ENCODE peak calls at places on chromosomes 2 and 18, in ten cellular contexts. I is A172, H is HuH-7, V is A549, R is activated gamma-delta T cell treated with Interleukin-2 at 50 U/mL for 16 hours, N is fibroblast of pulmonary artery, Y is left cardiac atrium, T is AG09309, F is pancreas, P is Right ventricle myocardium inferior. B is an unnamed sample.

GRCh38 chr2:111927723-111928122 is 29.3 kb downstream of the MERTK start:
- DNase-seq in I (no peak), H (no peak), V (no peak), R (no peak), N (no peak), Y (no peak), T (no peak), F (no peak), P (no peak), B (no peak)

GRCh38 chr2:143891879-143892308 is 628.0 kb downstream of the ZEB2 start:
- DNase-seq in I (no peak), H (no peak), V (no peak), R (no peak), N (no peak), Y (no peak), T (no peak), F (no peak), P (no peak), B (no peak)

GRCh38 chr18:56009451-56009850 is 421.5 kb upstream of the TCF4 start:
- DNase-seq in I (no peak), H (no peak), V (no peak), R (no peak), N (no peak), Y (no peak), T (no peak), F (no peak), P (no peak), B (no peak)

GRCh38 chr2:54658548-54659207 is 64.8 kb upstream of the EML6 start:
- DNase-seq in I (peak; percentile 42), H (no peak), V (no peak), R (no peak), N (peak; percentile 36), Y (no peak), T (no peak), F (no peak), P (no peak), B (no peak)

GRCh38 chr2:101112772-101113157 is 38.4 kb downstream of the TBC1D8 start:
- DNase-seq in I (no peak), H (no peak), V (no peak), R (no peak), N (no peak), Y (no peak), T (no peak), F (no peak), P (no peak), B (no peak)

GRCh38 chr2:169693344-169693743 is 861 bp downstream of the CFAP210 start:
- DNase-seq in I (no peak), H (peak; percentile 42), V (peak; percentile 17), R (no peak), N (no peak), Y (no peak), T (no peak), F (no peak), P (no peak), B (no peak)

GRCh38 chr18:58058720-58059119 is 14.7 kb downstream of the NEDD4L start:
- DNase-seq in I (peak; percentile 34), H (no peak), V (no peak), R (no peak), N (no peak), Y (no peak), T (no peak), F (no peak), P (no peak), B (no peak)

GRCh38 chr18:44392933-44393332 is 287.8 kb upstream of the SETBP1 start:
- DNase-seq in I (no peak), H (no peak), V (no peak), R (no peak), N (no peak), Y (no peak), T (no peak), F (no peak), P (no peak), B (no peak)

GRCh38 chr18:31658670-31659573 is 25.5 kb downstream of the B4GALT6 start:
- DNase-seq in I (peak; percentile 26), H (no peak), V (no peak), R (no peak), N (no peak), Y (no peak), T (no peak), F (no peak), P (no peak), B (no peak)

GRCh38 chr2:8737571-8738175 is 55.8 kb downstream of the ID2 start:
- DNase-seq in I (peak; percentile 7), H (no peak), V (no peak), R (no peak), N (no peak), Y (no peak), T (no peak), F (no peak), P (no peak), B (no peak)

GRCh38 chr2:231387904-231388724 is 7.4 kb upstream of the B3GNT7 start:
- DNase-seq in I (peak; percentile 79), H (no peak), V (no peak), R (no peak), N (peak; percentile 64), Y (peak; percentile 58), T (no peak), F (no peak), P (no peak), B (no peak)

GRCh38 chr2:111990375-111990774 is 64.7 kb upstream of the TMEM87B start:
- DNase-seq in I (no peak), H (no peak), V (no peak), R (no peak), N (no peak), Y (no peak), T (no peak), F (no peak), P (no peak), B (no peak)

GRCh38 chr18:67302043-67302442 is 214.5 kb downstream of the DSEL start:
- DNase-seq in I (peak; percentile 25), H (no peak), V (no peak), R (no peak), N (peak; percentile 27), Y (no peak), T (no peak), F (no peak), P (no peak), B (no peak)

GRCh38 chr2:235768606-235769005 is 274.8 kb downstream of the AGAP1 start:
- DNase-seq in I (no peak), H (no peak), V (no peak), R (no peak), N (no peak), Y (no peak), T (no peak), F (no peak), P (peak; percentile 32), B (no peak)

GRCh38 chr2:131148426-131148825 is 43.3 kb downstream of the PLEKHB2 start:
- DNase-seq in I (no peak), H (no peak), V (peak; percentile 42), R (no peak), N (no peak), Y (no peak), T (no peak), F (no peak), P (no peak), B (no peak)

GRCh38 chr2:24702800-24703199 is 90.4 kb downstream of the PTRHD1 start:
- DNase-seq in I (peak; percentile 62), H (no peak), V (peak; percentile 57), R (no peak), N (peak; percentile 84), Y (no peak), T (peak; percentile 67), F (no peak), P (no peak), B (no peak)

GRCh38 chr2:9256570-9257043 is 50.0 kb downstream of the ASAP2 start:
- DNase-seq in I (peak; percentile 10), H (no peak), V (no peak), R (no peak), N (no peak), Y (no peak), T (no peak), F (no peak), P (no peak), B (no peak)

GRCh38 chr18:62521588-62521987 is 1.2 kb upstream of the ZCCHC2 start:
- DNase-seq in I (no peak), H (no peak), V (no peak), R (no peak), N (peak; percentile 11), Y (no peak), T (no peak), F (no peak), P (no peak), B (no peak)

GRCh38 chr18:47050468-47050867 is 15.0 kb upstream of the ELOA2 start:
- DNase-seq in I (peak; percentile 11), H (peak; percentile 14), V (peak; percentile 50), R (no peak), N (peak; percentile 71), Y (no peak), T (peak; percentile 33), F (no peak), P (no peak), B (no peak)

GRCh38 chr2:98445708-98446577 is 1.3 kb downstream of the INPP4A start:
- DNase-seq in I (no peak), H (no peak), V (no peak), R (no peak), N (no peak), Y (no peak), T (no peak), F (no peak), P (no peak), B (no peak)

GRCh38 chr2:9178905-9179571 is 27.6 kb upstream of the ASAP2 start:
- DNase-seq in I (peak; percentile 64), H (no peak), V (peak; percentile 26), R (no peak), N (peak; percentile 90), Y (peak; percentile 67), T (no peak), F (no peak), P (no peak), B (no peak)

GRCh38 chr2:206442854-206443734 is at the start of gene ADAM23:
- DNase-seq in I (peak; percentile 41), H (peak; percentile 87), V (peak; percentile 54), R (peak; percentile 18), N (peak; percentile 40), Y (peak; percentile 51), T (no peak), F (peak; percentile 68), P (peak; percentile 74), B (no peak)

GRCh38 chr18:25231327-25231691 is 120.7 kb downstream of the ZNF521 start:
- DNase-seq in I (no peak), H (no peak), V (no peak), R (no peak), N (no peak), Y (peak; percentile 33), T (no peak), F (no peak), P (no peak), B (no peak)

GRCh38 chr2:50748652-50749174 is 283.2 kb downstream of the NRXN1 start:
- DNase-seq in I (no peak), H (no peak), V (no peak), R (no peak), N (no peak), Y (no peak), T (no peak), F (no peak), P (no peak), B (no peak)

GRCh38 chr2:239731998-239732665 is 293.0 kb downstream of the NDUFA10 start:
- DNase-seq in I (no peak), H (no peak), V (no peak), R (no peak), N (no peak), Y (no peak), T (no peak), F (no peak), P (peak; percentile 33), B (no peak)

GRCh38 chr2:63440612-63441011 is 147.7 kb downstream of the WDPCP start:
- DNase-seq in I (no peak), H (no peak), V (no peak), R (no peak), N (peak; percentile 53), Y (no peak), T (no peak), F (no peak), P (no peak), B (no peak)

GRCh38 chr2:149465873-149466272 is 121.7 kb downstream of the MMADHC start:
- DNase-seq in I (no peak), H (no peak), V (no peak), R (no peak), N (no peak), Y (no peak), T (no peak), F (no peak), P (no peak), B (no peak)

GRCh38 chr2:223941579-223942277 is 3.4 kb downstream of the WDFY1 start:
- DNase-seq in I (peak; percentile 91), H (no peak), V (peak; percentile 26), R (peak; percentile 49), N (peak; percentile 90), Y (no peak), T (peak; percentile 67), F (no peak), P (no peak), B (no peak)